ENCODE peak calls at places on chromosomes 1 and 21, in eight cellular contexts. D, Y, I, A, Q, B, V and H are unnamed samples.

GRCh38 chr1:185459141-185459540 is 142.1 kb upstream of the IVNS1ABP start:
- DNase-seq in D (no peak), B (no peak), Q (no peak), V (no peak), Y (no peak), I (no peak), A (no peak), H (no peak)

GRCh38 chr21:25329227-25329626 is 278.1 kb downstream of the MRPL39 start:
- DNase-seq in Y (no peak), I (no peak), B (no peak), Q (peak; percentile 55), V (no peak), D (no peak), A (peak; percentile 91), H (no peak)

GRCh38 chr1:40371707-40372258 is 1.7 kb upstream of the SMAP2 start:
- DNase-seq in B (no peak), A (no peak), I (no peak), Q (no peak), D (no peak), Y (no peak), V (no peak), H (no peak)

GRCh38 chr1:41240806-41241747 is 1.0 kb downstream of the SCMH1 start:
- DNase-seq in I (peak; percentile 88), D (peak; percentile 84), V (no peak), A (peak; percentile 5), Q (no peak), Y (no peak), B (peak; percentile 86), H (peak; percentile 70)

GRCh38 chr1:85171721-85172120 is 29.1 kb downstream of the SYDE2 start:
- DNase-seq in I (no peak), Y (no peak), B (no peak), Q (no peak), A (no peak), V (no peak), D (no peak), H (no peak)

GRCh38 chr1:96722161-96722908 is 751 bp downstream of the PTBP2 start:
- DNase-seq in B (peak; percentile 6), A (peak; percentile 79), Q (no peak), D (peak; percentile 82), I (peak; percentile 90), V (no peak), Y (no peak), H (no peak)

GRCh38 chr1:145963218-145964019 is 956 bp downstream of the ANKRD34A start:
- DNase-seq in V (no peak), D (no peak), A (peak; percentile 70), Y (no peak), Q (no peak), B (no peak), I (no peak), H (no peak)

GRCh38 chr1:205303247-205303888 is 18.2 kb downstream of the NUAK2 start:
- DNase-seq in I (no peak), B (no peak), A (no peak), D (no peak), Y (no peak), Q (no peak), V (no peak), H (no peak)

GRCh38 chr1:86018311-86018923 is 138.2 kb downstream of the COL24A1 start:
- DNase-seq in D (no peak), Y (no peak), A (no peak), I (no peak), V (no peak), B (peak; percentile 60), Q (no peak), H (peak; percentile 30)

GRCh38 chr1:45787905-45788304 is 15.5 kb upstream of the MAST2 start:
- DNase-seq in Q (no peak), A (no peak), I (no peak), Y (no peak), D (no peak), V (no peak), B (no peak), H (no peak)

GRCh38 chr1:202063093-202063492 is 52.7 kb downstream of the ELF3 start:
- DNase-seq in D (no peak), V (no peak), B (no peak), Y (no peak), I (no peak), Q (no peak), A (no peak), H (no peak)

GRCh38 chr1:203867816-203868215 is 6.4 kb downstream of the SNRPE start:
- DNase-seq in B (no peak), D (no peak), A (peak; percentile 16), I (no peak), Y (no peak), Q (no peak), V (no peak), H (no peak)

GRCh38 chr1:48760889-48761288 is 15.8 kb downstream of the BEND5 start:
- DNase-seq in Q (no peak), B (no peak), V (no peak), A (no peak), I (no peak), Y (no peak), D (no peak), H (no peak)

GRCh38 chr1:48048064-48048463 is 50.9 kb upstream of the TRABD2B start:
- DNase-seq in Y (no peak), I (no peak), D (no peak), Q (no peak), V (no peak), B (no peak), A (peak; percentile 36), H (no peak)

GRCh38 chr1:211951856-211952255 is 83.5 kb downstream of the INTS7 start:
- DNase-seq in V (no peak), B (peak; percentile 75), Q (no peak), I (no peak), D (no peak), Y (no peak), A (peak; percentile 56), H (peak; percentile 50)

GRCh38 chr1:92537333-92537884 is 50.7 kb upstream of the GFI1 start:
- DNase-seq in Q (no peak), Y (no peak), A (no peak), D (no peak), I (no peak), B (no peak), V (no peak), H (no peak)

GRCh38 chr1:53266038-53266437 is 27.7 kb upstream of the MAGOH start:
- DNase-seq in Q (no peak), B (no peak), A (no peak), V (no peak), D (no peak), I (no peak), Y (no peak), H (no peak)
- TF ChIP-seq CTCF in Q (no peak), B (peak; percentile 20), A (peak; percentile 15), V (peak; percentile 45), D (no peak), I (peak; percentile 15), Y (no peak), H (no peak)

GRCh38 chr21:39086547-39086946 is 96.7 kb downstream of the PSMG1 start:
- DNase-seq in Q (no peak), B (no peak), A (no peak), V (no peak), Y (no peak), I (no peak), D (no peak), H (no peak)
- TF ChIP-seq CTCF in Q (no peak), B (no peak), A (no peak), V (peak; percentile 11), Y (no peak), I (peak; percentile 16), D (no peak), H (peak; percentile 3)

GRCh38 chr21:20875741-20876140 is 122.5 kb upstream of the NCAM2 start:
- DNase-seq in Y (no peak), D (no peak), B (no peak), Q (no peak), V (no peak), A (no peak), I (no peak), H (no peak)

GRCh38 chr21:20877976-20878375 is 120.2 kb upstream of the NCAM2 start:
- DNase-seq in I (no peak), Y (no peak), Q (no peak), D (no peak), V (no peak), B (no peak), A (no peak), H (no peak)

DNA sequence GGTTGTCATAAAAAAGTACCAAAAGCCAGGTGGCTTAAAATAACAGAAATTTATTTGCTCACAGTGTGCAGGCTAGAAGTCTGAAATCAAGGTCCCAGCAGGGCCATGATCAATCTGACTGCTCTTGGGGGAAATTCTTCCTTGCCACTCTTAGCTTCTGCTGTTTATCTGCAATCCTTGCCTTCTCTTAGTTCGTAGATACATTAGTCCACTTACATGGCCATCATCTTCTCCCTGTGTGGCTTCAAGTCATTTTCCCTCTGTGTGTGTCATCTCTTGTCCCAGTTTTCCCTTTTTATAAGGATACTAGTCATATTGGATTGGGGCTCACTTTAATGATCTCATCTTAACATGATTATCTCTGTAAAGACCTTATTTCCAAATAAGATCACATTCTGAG is 124.0 kb upstream of the NCAM2 start:
- DNase-seq in A (no peak), Q (no peak), B (no peak), Y (no peak), D (no peak), I (no peak), V (no peak), H (no peak)
- TF ChIP-seq CTCF in A (no peak), Q (no peak), B (no peak), Y (no peak), D (no peak), I (no peak), V (no peak), H (no peak)

DNA sequence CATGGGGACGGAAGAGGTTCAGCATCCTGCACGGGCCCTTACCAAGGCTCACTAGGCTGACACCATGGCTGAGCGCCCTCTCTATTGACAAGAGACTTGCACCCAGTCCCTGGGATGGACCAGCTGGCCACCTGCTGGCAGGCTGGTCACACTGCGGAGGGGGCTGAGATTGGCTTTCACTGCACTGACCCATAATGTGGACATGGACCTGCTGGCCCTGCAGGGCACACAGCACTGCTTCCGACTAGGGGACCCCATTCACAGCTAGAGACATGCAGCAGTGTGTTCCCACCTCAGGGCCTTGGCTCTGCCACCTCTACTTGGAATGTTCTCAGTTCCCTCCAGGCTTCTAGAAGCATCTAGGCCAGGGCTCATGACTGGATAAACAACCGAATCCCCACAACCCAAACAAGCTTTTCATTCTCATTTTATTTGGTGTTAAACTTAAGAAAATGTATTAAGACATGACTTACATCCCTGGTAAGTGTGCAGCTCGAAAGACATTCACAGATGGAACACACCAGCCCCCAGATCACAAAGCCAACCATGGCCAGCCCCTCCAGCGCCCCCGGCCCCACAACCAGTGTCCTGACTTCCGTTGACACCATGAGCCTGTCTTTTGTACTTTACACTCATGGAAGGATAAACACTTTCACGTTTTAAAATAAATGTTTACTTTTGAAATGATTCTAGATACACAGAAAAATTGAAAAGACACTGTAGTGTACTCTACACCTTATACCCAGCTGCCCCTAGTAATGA is 9.3 kb upstream of the SRARP start:
- DNase-seq in B (no peak), I (peak; percentile 86), Q (no peak), V (no peak), Y (no peak), D (peak; percentile 84), A (peak; percentile 25), H (peak; percentile 64)
- TF ChIP-seq CTCF in B (peak; percentile 43), I (peak; percentile 78), Q (peak; percentile 96), V (peak; percentile 81), Y (no peak), D (peak; percentile 76), A (peak; percentile 78), H (peak; percentile 78)